ENCODE peak calls at places on chromosomes 1 and 21, in nine cellular contexts. V, H, F, Z, M, Q, T, N and S are unnamed samples.

GRCh38 chr21:45430521-45431501 is 25.8 kb downstream of the COL18A1 start:
- DNase-seq in Z (no peak), T (no peak), F (peak), N (no peak), V (no peak), H (peak), Q (peak), M (no peak), S (no peak)

GRCh38 chr1:109368464-109368863 is 29.3 kb downstream of the SORT1 start:
- DNase-seq in H (no peak), M (no peak), N (no peak), F (no peak), V (no peak), Q (no peak), T (no peak), Z (no peak), S (no peak)

GRCh38 chr1:22383526-22384291 is 67.9 kb upstream of the ZBTB40 start:
- DNase-seq in T (no peak), M (no peak), F (no peak), N (no peak), Q (no peak), Z (no peak), V (no peak), H (no peak), S (no peak)

GRCh38 chr1:148353461-148354283 is 129.4 kb downstream of the PPIAL4G start:
- DNase-seq in N (no peak), Q (peak), F (no peak), Z (no peak), H (peak), T (peak), V (no peak), M (no peak), S (peak)

GRCh38 chr1:235397733-235398132 is 30.5 kb downstream of the TBCE start:
- DNase-seq in N (peak), H (no peak), Q (peak), M (no peak), T (no peak), Z (no peak), F (no peak), V (no peak), S (peak)

GRCh38 chr21:25039461-25040380 is 567.6 kb downstream of the MRPL39 start:
- DNase-seq in Q (peak), T (peak), N (no peak), Z (no peak), F (peak), H (no peak), V (no peak), M (no peak), S (no peak)

GRCh38 chr1:44515416-44515815 is 110.4 kb downstream of the RNF220 start:
- DNase-seq in T (no peak), M (no peak), Z (no peak), V (no peak), Q (peak), H (no peak), F (no peak), N (no peak), S (no peak)

GRCh38 chr1:88180449-88181108 is 503.5 kb upstream of the PKN2 start:
- DNase-seq in F (peak), N (no peak), Q (peak), H (peak), M (peak), V (peak), T (peak), Z (peak), S (peak)

GRCh38 chr1:207366022-207366421 is 44.5 kb downstream of the CD55 start:
- DNase-seq in F (no peak), H (no peak), Z (no peak), N (no peak), V (no peak), T (no peak), M (no peak), Q (no peak), S (no peak)

GRCh38 chr1:89957063-89957462 is 37.8 kb upstream of the ZNF326 start:
- DNase-seq in F (no peak), M (no peak), Q (no peak), V (no peak), T (no peak), N (no peak), H (no peak), Z (no peak), S (no peak)

GRCh38 chr1:30743584-30744059 is 14.0 kb downstream of the LAPTM5 start:
- DNase-seq in H (no peak), F (no peak), T (peak), Z (no peak), N (no peak), Q (no peak), M (no peak), V (no peak), S (no peak)

GRCh38 chr1:31568895-31569655 is 7.2 kb upstream of the TINAGL1 start:
- DNase-seq in F (no peak), H (no peak), T (peak), N (no peak), Q (no peak), M (peak), V (no peak), Z (no peak), S (no peak)